ENCODE peak calls at places on chromosomes 12 and 14, in six cellular contexts. V, Q, W, B, E and P are unnamed samples.

GRCh38 chr12:116135209-116135930 is 142.1 kb downstream of the MED13L start:
- DNase-seq in V (peak), Q (no peak), W (peak), B (no peak), E (peak), P (peak)

GRCh38 chr12:68451261-68452091 is 119.3 kb upstream of the MDM1 start:
- DNase-seq in V (no peak), Q (peak), W (no peak), B (peak), E (no peak), P (peak)

GRCh38 chr12:127145929-127146789 is 1120.8 kb upstream of the TMEM132C start:
- DNase-seq in V (peak), Q (no peak), W (peak), B (peak), E (no peak), P (peak)

GRCh38 chr14:103869406-103870143 is 22.2 kb upstream of the PPP1R13B start:
- DNase-seq in V (no peak), Q (no peak), W (peak), B (no peak), E (no peak), P (no peak)

GRCh38 chr12:115433014-115433634 is 749.1 kb upstream of the TBX3 start:
- DNase-seq in V (no peak), Q (no peak), W (no peak), B (no peak), E (peak), P (no peak)

GRCh38 chr14:76152333-76152681 is 585 bp downstream of the GPATCH2L start:
- DNase-seq in V (peak), Q (peak), W (peak), B (peak), E (peak), P (peak)

GRCh38 chr12:14326699-14327098 is 38.8 kb upstream of the ATF7IP start:
- DNase-seq in V (no peak), Q (no peak), W (no peak), B (no peak), E (no peak), P (peak)

GRCh38 chr12:92185052-92185451 is 39.4 kb upstream of the BTG1 start:
- DNase-seq in V (no peak), Q (peak), W (no peak), B (no peak), E (no peak), P (no peak)

GRCh38 chr12:66548338-66549049 is 130.4 kb downstream of the GRIP1 start:
- DNase-seq in V (no peak), Q (no peak), W (no peak), B (no peak), E (no peak), P (no peak)

GRCh38 chr12:99278899-99279298 is 368.7 kb upstream of the GARIN6 start:
- DNase-seq in V (no peak), Q (no peak), W (no peak), B (no peak), E (no peak), P (no peak)

GRCh38 chr14:99391671-99392070 is 89.0 kb downstream of the SETD3 start:
- DNase-seq in V (no peak), Q (no peak), W (no peak), B (no peak), E (no peak), P (peak)

GRCh38 chr14:66920196-66920595 is 269.0 kb upstream of the GARIN2 start:
- DNase-seq in V (no peak), Q (no peak), W (no peak), B (no peak), E (peak), P (peak)

GRCh38 chr14:103727313-103728000 is 11.8 kb downstream of the ZFYVE21 start:
- DNase-seq in V (no peak), Q (no peak), W (no peak), B (no peak), E (no peak), P (no peak)

GRCh38 chr12:30286345-30286926 is 409.2 kb downstream of the IPO8 start:
- DNase-seq in V (peak), Q (no peak), W (peak), B (peak), E (peak), P (peak)

GRCh38 chr12:94941440-94941862 is 62.0 kb downstream of the NDUFA12 start:
- DNase-seq in V (peak), Q (no peak), W (peak), B (no peak), E (no peak), P (peak)

GRCh38 chr12:92552412-92553108 is 150.2 kb upstream of the PLEKHG7 start:
- DNase-seq in V (peak), Q (no peak), W (no peak), B (peak), E (no peak), P (peak)

GRCh38 chr14:67352055-67352454 is 7.5 kb downstream of the ATP6V1D start:
- DNase-seq in V (no peak), Q (no peak), W (no peak), B (no peak), E (no peak), P (no peak)

GRCh38 chr12:6602526-6602925 is 4.7 kb downstream of the CHD4 start:
- DNase-seq in V (no peak), Q (no peak), W (no peak), B (no peak), E (no peak), P (no peak)

GRCh38 chr12:10098762-10099161 is at the start of gene CLEC1A:
- DNase-seq in V (no peak), Q (no peak), W (no peak), B (no peak), E (no peak), P (no peak)

GRCh38 chr12:30462249-30462648 is 233.4 kb downstream of the IPO8 start:
- DNase-seq in V (no peak), Q (no peak), W (no peak), B (no peak), E (no peak), P (no peak)

GRCh38 chr14:51176819-51177218 is 63.2 kb upstream of the TMX1 start:
- DNase-seq in V (no peak), Q (no peak), W (no peak), B (no peak), E (no peak), P (no peak)
- TF ChIP-seq SMC3 in V (no peak), Q (no peak), W (no peak), B (no peak), E (no peak), P (no peak)

GRCh38 chr14:63438065-63438757 is 105.0 kb downstream of the PPP2R5E start:
- DNase-seq in V (peak), Q (no peak), W (peak), B (peak), E (peak), P (peak)
- TF ChIP-seq SMC3 in V (no peak), Q (peak), W (no peak), B (no peak), E (no peak), P (no peak)

GRCh38 chr14:20219033-20219432 is 4.5 kb upstream of the OR11H6 start:
- DNase-seq in V (peak), Q (no peak), W (no peak), B (peak), E (no peak), P (no peak)
- TF ChIP-seq SMC3 in V (no peak), Q (no peak), W (no peak), B (no peak), E (no peak), P (no peak)

GRCh38 chr12:12901158-12901791 is 9.9 kb downstream of the GPRC5A start:
- DNase-seq in V (peak), Q (no peak), W (no peak), B (no peak), E (peak), P (peak)

GRCh38 chr12:12900786-12901157 is 9.4 kb downstream of the GPRC5A start:
- DNase-seq in V (no peak), Q (no peak), W (no peak), B (no peak), E (no peak), P (no peak)

GRCh38 chr12:12898911-12899511 is 7.6 kb downstream of the GPRC5A start:
- DNase-seq in V (no peak), Q (no peak), W (no peak), B (no peak), E (no peak), P (no peak)

GRCh38 chr12:12898136-12898712 is 6.9 kb downstream of the GPRC5A start:
- DNase-seq in V (peak), Q (no peak), W (no peak), B (no peak), E (no peak), P (no peak)

DNA sequence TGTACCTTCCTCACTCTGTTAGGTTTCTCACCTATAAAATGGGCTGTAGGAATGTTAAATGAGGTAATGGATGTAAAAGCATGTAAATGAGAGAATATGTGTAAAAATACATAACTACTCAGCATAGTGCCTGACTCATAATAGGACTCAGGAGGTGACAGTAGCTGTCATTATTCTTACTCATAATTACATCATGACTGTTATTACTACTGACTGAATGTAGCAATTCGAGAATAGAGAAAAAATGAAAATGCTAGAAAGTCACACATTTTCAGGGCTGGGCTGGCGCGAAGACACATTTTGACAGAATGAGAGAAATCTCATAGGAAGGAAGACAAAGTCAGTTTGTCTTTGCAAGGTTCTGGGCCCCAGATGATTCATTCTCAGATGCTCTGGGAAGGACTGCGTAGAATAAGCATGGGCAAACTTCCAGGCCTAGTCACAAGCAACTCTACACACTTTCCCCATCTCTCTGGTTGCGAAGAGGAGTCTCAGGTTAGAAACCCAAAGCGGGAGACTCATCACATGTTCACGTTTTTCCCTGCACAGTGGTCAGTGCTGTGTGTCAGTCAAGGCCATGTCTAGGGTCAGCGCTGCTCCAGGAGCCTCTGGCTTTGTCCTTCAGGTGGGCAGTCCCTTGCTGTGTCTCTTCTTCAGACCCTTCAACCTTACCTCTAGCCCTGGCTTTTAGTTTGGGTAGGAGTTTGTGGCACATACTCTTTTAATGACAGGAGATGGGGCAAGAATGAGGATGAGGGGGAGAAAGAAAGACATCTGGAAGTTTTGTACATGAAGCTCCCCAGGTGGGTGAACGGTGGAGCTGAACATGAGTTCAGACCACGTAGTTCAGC is 8.4 kb downstream of the GPRC5A start:
- DNase-seq in V (peak), Q (no peak), W (no peak), B (no peak), E (no peak), P (peak)
- TF ChIP-seq SMC3 in V (no peak), Q (no peak), W (no peak), B (no peak), E (no peak), P (no peak)

DNA sequence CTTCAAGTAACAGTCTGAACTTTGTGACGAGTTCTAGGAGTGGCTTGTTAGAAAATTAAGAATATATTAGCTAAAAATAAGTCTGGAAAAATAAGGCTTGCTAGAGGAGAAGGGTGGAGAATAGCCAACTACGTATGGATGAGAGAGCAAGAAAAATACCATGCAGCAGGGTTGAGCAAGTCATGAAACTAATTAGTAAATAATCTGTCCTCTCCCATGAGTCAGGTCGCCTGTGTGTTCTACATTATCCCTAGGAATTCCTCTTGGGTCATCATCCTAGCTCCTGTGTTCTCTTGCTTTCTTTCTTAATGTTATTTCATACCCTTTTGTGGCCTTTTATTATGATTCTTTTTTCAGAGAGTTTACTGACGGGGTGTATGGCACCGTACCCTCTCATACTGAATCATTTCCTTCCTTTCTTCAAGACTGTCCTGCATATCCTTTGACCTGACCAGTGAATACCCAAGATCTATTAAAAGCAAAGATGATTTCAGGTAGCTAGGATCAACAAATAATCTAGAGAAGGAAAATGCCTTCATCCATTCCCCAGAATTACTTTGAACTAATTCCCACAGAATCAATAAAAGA is 177.2 kb upstream of the NPAS3 start:
- DNase-seq in V (no peak), Q (no peak), W (no peak), B (no peak), E (no peak), P (no peak)
- TF ChIP-seq SMC3 in V (no peak), Q (no peak), W (no peak), B (no peak), E (no peak), P (no peak)

DNA sequence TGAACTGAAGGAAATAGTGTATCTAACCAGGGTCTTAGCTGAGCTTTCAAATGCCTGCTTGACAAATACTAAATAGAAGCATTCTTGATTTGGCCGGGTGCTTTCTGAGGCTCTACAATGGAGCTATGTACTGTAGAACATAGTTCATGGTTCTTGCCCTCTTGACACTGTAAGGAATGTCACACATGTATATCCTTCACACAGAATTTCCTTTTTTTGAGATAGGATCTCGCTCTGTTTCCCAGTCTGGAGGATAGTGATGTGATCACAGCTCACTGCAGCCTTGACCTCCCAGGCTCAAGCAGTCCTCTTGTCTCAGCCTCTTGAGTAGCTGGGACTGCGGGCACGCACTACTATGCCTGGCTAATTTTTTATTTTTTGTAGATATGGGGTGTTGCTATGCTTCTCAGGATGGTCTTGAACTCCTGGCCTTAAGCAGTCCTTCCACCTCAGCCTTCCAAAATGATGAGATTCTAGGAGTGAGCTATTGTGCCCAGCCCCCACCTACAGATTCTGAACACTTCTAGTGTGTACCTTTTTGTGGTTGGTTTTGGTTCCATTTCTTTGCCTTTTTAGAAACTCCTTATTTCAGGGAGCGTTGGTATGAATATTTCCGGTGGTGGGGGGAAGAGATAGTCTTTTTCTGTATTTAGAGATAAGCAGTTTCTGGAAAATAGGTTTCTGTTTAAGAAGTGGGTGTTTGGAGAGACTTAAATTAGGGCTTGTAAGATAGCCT is 4.2 kb downstream of the MLXIP start:
- DNase-seq in V (no peak), Q (no peak), W (no peak), B (peak), E (no peak), P (no peak)
- TF ChIP-seq SMC3 in V (no peak), Q (no peak), W (no peak), B (no peak), E (no peak), P (no peak)

DNA sequence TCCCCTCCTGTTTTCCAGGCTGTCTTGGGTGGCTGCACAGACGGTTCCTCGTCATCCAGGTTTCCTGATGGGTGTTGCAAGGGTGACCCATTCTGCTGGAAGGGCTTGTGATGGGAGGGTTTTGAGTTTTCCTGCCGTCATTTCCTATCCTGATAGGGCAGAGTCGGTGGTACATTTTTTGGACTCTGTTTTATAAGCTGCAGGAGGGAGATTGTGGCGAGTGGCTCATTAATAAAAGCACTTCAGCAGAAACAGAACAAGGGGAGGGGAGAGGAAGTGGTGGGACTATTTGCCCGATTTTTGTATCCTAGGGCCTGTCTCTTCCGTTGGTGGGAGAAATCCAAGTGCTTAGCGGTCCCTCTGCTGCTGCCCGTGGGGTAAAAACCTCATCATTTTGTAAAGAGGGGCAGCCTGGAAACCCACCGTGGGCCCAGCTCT is 40.0 kb downstream of the TSPAN9 start:
- DNase-seq in V (no peak), Q (no peak), W (no peak), B (no peak), E (no peak), P (peak)
- TF ChIP-seq SMC3 in V (no peak), Q (no peak), W (no peak), B (no peak), E (no peak), P (no peak)

GRCh38 chr12:42625611-42626010 is 36.1 kb upstream of the PRICKLE1 start:
- DNase-seq in V (no peak), Q (no peak), W (peak), B (peak), E (no peak), P (no peak)
- TF ChIP-seq SMC3 in V (no peak), Q (no peak), W (no peak), B (no peak), E (no peak), P (no peak)